ENCODE peak calls at places on chromosome 10, in five cellular contexts. One of them, this sample, is unnamed.

GRCh38 chr10:108690530-108690929 is 1232.8 kb downstream of the XPNPEP1 start:
- DNase-seq in BE2C: no peak
- DNase-seq in neural crest cell: no peak
- DNase-seq in frontal cortex: no peak
- DNase-seq in activated CD8-positive, alpha-beta memory T cell treated with anti-CD3 and anti-CD28 coated beads, Interleukin-2, amount 50 U/mL, for 4 hours: no peak
- DNase-seq in this sample: no peak

GRCh38 chr10:69632516-69633199 is 2.6 kb downstream of the FAM241B start:
- DNase-seq in BE2C: no peak
- DNase-seq in frontal cortex: no peak
- DNase-seq in neural crest cell: no peak
- DNase-seq in activated CD8-positive, alpha-beta memory T cell treated with anti-CD3 and anti-CD28 coated beads, Interleukin-2, amount 50 U/mL, for 4 hours: no peak
- DNase-seq in this sample: no peak

GRCh38 chr10:48790740-48791044 is 106.0 kb downstream of the WDFY4 start:
- DNase-seq in BE2C: no peak
- DNase-seq in neural crest cell: no peak
- DNase-seq in frontal cortex: no peak
- DNase-seq in activated CD8-positive, alpha-beta memory T cell treated with anti-CD3 and anti-CD28 coated beads, Interleukin-2, amount 50 U/mL, for 4 hours: no peak
- DNase-seq in this sample: no peak

GRCh38 chr10:24545585-24545984 is 178.1 kb downstream of the ARHGAP21 start:
- DNase-seq in frontal cortex: no peak
- DNase-seq in neural crest cell: no peak
- DNase-seq in BE2C: no peak
- DNase-seq in activated CD8-positive, alpha-beta memory T cell treated with anti-CD3 and anti-CD28 coated beads, Interleukin-2, amount 50 U/mL, for 4 hours: no peak
- DNase-seq in this sample: no peak

GRCh38 chr10:104406715-104407517 is 53.3 kb downstream of the CFAP58 start:
- DNase-seq in activated CD8-positive, alpha-beta memory T cell treated with anti-CD3 and anti-CD28 coated beads, Interleukin-2, amount 50 U/mL, for 4 hours: no peak
- DNase-seq in BE2C: no peak
- DNase-seq in neural crest cell: no peak
- DNase-seq in frontal cortex: peak; percentile 8
- DNase-seq in this sample: no peak

GRCh38 chr10:104040862-104041789 is 44.6 kb downstream of the COL17A1 start:
- DNase-seq in neural crest cell: no peak
- DNase-seq in activated CD8-positive, alpha-beta memory T cell treated with anti-CD3 and anti-CD28 coated beads, Interleukin-2, amount 50 U/mL, for 4 hours: no peak
- DNase-seq in frontal cortex: no peak
- DNase-seq in BE2C: no peak
- DNase-seq in this sample: no peak

GRCh38 chr10:112214335-112214941 is 30.9 kb upstream of the GPAM start:
- DNase-seq in frontal cortex: no peak
- DNase-seq in neural crest cell: no peak
- DNase-seq in activated CD8-positive, alpha-beta memory T cell treated with anti-CD3 and anti-CD28 coated beads, Interleukin-2, amount 50 U/mL, for 4 hours: no peak
- DNase-seq in BE2C: peak; percentile 40
- DNase-seq in this sample: peak; percentile 46

GRCh38 chr10:27256790-27257189 is 16.2 kb upstream of the ACBD5 start:
- DNase-seq in neural crest cell: no peak
- DNase-seq in BE2C: no peak
- DNase-seq in frontal cortex: no peak
- DNase-seq in activated CD8-positive, alpha-beta memory T cell treated with anti-CD3 and anti-CD28 coated beads, Interleukin-2, amount 50 U/mL, for 4 hours: no peak
- DNase-seq in this sample: no peak

GRCh38 chr10:112565434-112566053 is 118.5 kb downstream of the VTI1A start:
- DNase-seq in BE2C: peak; percentile 55
- DNase-seq in frontal cortex: peak; percentile 12
- DNase-seq in activated CD8-positive, alpha-beta memory T cell treated with anti-CD3 and anti-CD28 coated beads, Interleukin-2, amount 50 U/mL, for 4 hours: no peak
- DNase-seq in neural crest cell: peak; percentile 59
- DNase-seq in this sample: peak; percentile 51

GRCh38 chr10:71632896-71633600 is 86.5 kb downstream of the C10orf105 start:
- DNase-seq in activated CD8-positive, alpha-beta memory T cell treated with anti-CD3 and anti-CD28 coated beads, Interleukin-2, amount 50 U/mL, for 4 hours: no peak
- DNase-seq in frontal cortex: no peak
- DNase-seq in BE2C: no peak
- DNase-seq in neural crest cell: no peak
- DNase-seq in this sample: peak; percentile 44

GRCh38 chr10:132335189-132336063 is 3.4 kb downstream of the LRRC27 start:
- DNase-seq in activated CD8-positive, alpha-beta memory T cell treated with anti-CD3 and anti-CD28 coated beads, Interleukin-2, amount 50 U/mL, for 4 hours: no peak
- DNase-seq in frontal cortex: no peak
- DNase-seq in neural crest cell: no peak
- DNase-seq in BE2C: peak; percentile 80
- DNase-seq in this sample: peak; percentile 60

GRCh38 chr10:4807803-4808507 is 18.1 kb upstream of the AKR1E2 start:
- DNase-seq in neural crest cell: no peak
- DNase-seq in frontal cortex: no peak
- DNase-seq in BE2C: no peak
- DNase-seq in activated CD8-positive, alpha-beta memory T cell treated with anti-CD3 and anti-CD28 coated beads, Interleukin-2, amount 50 U/mL, for 4 hours: no peak
- DNase-seq in this sample: no peak

GRCh38 chr10:78251041-78251434 is 217.4 kb downstream of the RPS24 start:
- DNase-seq in BE2C: no peak
- DNase-seq in neural crest cell: no peak
- DNase-seq in activated CD8-positive, alpha-beta memory T cell treated with anti-CD3 and anti-CD28 coated beads, Interleukin-2, amount 50 U/mL, for 4 hours: no peak
- DNase-seq in frontal cortex: no peak
- DNase-seq in this sample: no peak

GRCh38 chr10:91519899-91520514 is 109.9 kb downstream of the HECTD2 start:
- DNase-seq in BE2C: no peak
- DNase-seq in activated CD8-positive, alpha-beta memory T cell treated with anti-CD3 and anti-CD28 coated beads, Interleukin-2, amount 50 U/mL, for 4 hours: no peak
- DNase-seq in frontal cortex: no peak
- DNase-seq in neural crest cell: no peak
- DNase-seq in this sample: no peak

GRCh38 chr10:102462512-102463054 is 11.2 kb upstream of the C10orf95 start:
- DNase-seq in activated CD8-positive, alpha-beta memory T cell treated with anti-CD3 and anti-CD28 coated beads, Interleukin-2, amount 50 U/mL, for 4 hours: no peak
- DNase-seq in frontal cortex: no peak
- DNase-seq in BE2C: no peak
- DNase-seq in neural crest cell: peak; percentile 13
- DNase-seq in this sample: peak; percentile 44

GRCh38 chr10:59654007-59654406 is 55.6 kb downstream of the SLC16A9 start:
- DNase-seq in activated CD8-positive, alpha-beta memory T cell treated with anti-CD3 and anti-CD28 coated beads, Interleukin-2, amount 50 U/mL, for 4 hours: no peak
- DNase-seq in frontal cortex: no peak
- DNase-seq in BE2C: no peak
- DNase-seq in neural crest cell: no peak
- DNase-seq in this sample: no peak

This sample was measured in WERI-Rb-1.